ENCODE peak calls at places on chromosome 1, in five cellular contexts. M is erythroblast, Q is activated B cell treated with CpG ODN at 0.5 μM for 24 hours, O is mesendoderm, L is NCI-H1436. B is an unnamed sample.

GRCh38 chr1:212608956-212609700 is 567 bp downstream of the ATF3 start:
- DNase-seq in L (peak; percentile 51), Q (peak; percentile 55), M (peak; percentile 89), O (peak; percentile 75), B (no peak)

GRCh38 chr1:197912739-197913494 is 4.3 kb upstream of the LHX9 start:
- DNase-seq in O (no peak), Q (peak; percentile 14), M (no peak), L (no peak), B (no peak)

GRCh38 chr1:57867001-57867400 is 443.1 kb upstream of the DAB1 start:
- DNase-seq in Q (no peak), L (no peak), M (no peak), O (no peak), B (no peak)

GRCh38 chr1:197096137-197096536 is 29.1 kb upstream of the F13B start:
- DNase-seq in L (peak; percentile 37), O (no peak), Q (no peak), M (peak; percentile 17), B (no peak)

GRCh38 chr1:16231331-16232315 is 5.4 kb downstream of the CPLANE2 start:
- DNase-seq in M (no peak), Q (no peak), L (no peak), O (no peak), B (no peak)

GRCh38 chr1:221747840-221748239 is 6.0 kb upstream of the DUSP10 start:
- DNase-seq in Q (no peak), L (no peak), O (no peak), M (no peak), B (no peak)

GRCh38 chr1:116334015-116334547 is 39.0 kb upstream of the ATP1A1 start:
- DNase-seq in L (no peak), M (no peak), O (peak; percentile 28), Q (no peak), B (no peak)

GRCh38 chr1:159924791-159925712 is at the start of gene TAGLN2:
- DNase-seq in Q (peak; percentile 94), L (peak; percentile 80), O (peak; percentile 97), M (peak; percentile 89), B (peak; percentile 97)

GRCh38 chr1:245715291-245715701 is 560.5 kb downstream of the KIF26B start:
- DNase-seq in M (no peak), Q (no peak), O (no peak), L (peak; percentile 35), B (no peak)

GRCh38 chr1:47703981-47704596 is 266.2 kb downstream of the FOXD2 start:
- DNase-seq in L (peak; percentile 57), O (peak; percentile 20), Q (no peak), M (no peak), B (no peak)

GRCh38 chr1:40627987-40628902 is 37.2 kb downstream of the RIMS3 start:
- DNase-seq in Q (no peak), M (no peak), L (no peak), O (no peak), B (no peak)

GRCh38 chr1:55716151-55716550 is 501.0 kb upstream of the USP24 start:
- DNase-seq in L (no peak), O (no peak), M (no peak), Q (no peak), B (no peak)

GRCh38 chr1:213443415-213443814 is 392.4 kb downstream of the RPS6KC1 start:
- DNase-seq in Q (no peak), M (no peak), O (peak; percentile 23), L (no peak), B (no peak)

GRCh38 chr1:151416231-151416630 is 16.9 kb downstream of the PSMB4 start:
- DNase-seq in O (peak; percentile 58), L (no peak), Q (no peak), M (no peak), B (no peak)

GRCh38 chr1:2107586-2108212 is 57.5 kb downstream of the PRKCZ start:
- DNase-seq in O (no peak), Q (no peak), M (no peak), L (no peak), B (no peak)

GRCh38 chr1:205576011-205576410 is 55.8 kb downstream of the ELK4 start:
- DNase-seq in O (no peak), M (no peak), L (no peak), Q (no peak), B (no peak)

GRCh38 chr1:92989936-92990582 is 28.8 kb upstream of the DIPK1A start:
- DNase-seq in M (no peak), Q (no peak), O (no peak), L (no peak), B (no peak)

GRCh38 chr1:43414634-43415223 is 25.0 kb downstream of the SZT2 start:
- DNase-seq in L (peak; percentile 27), Q (peak; percentile 31), O (peak; percentile 89), M (peak; percentile 88), B (no peak)

GRCh38 chr1:241408170-241408569 is 51.2 kb upstream of the RGS7 start:
- DNase-seq in L (no peak), Q (no peak), M (peak; percentile 6), O (peak; percentile 61), B (no peak)

GRCh38 chr1:226222686-226223085 is 778 bp upstream of the MIXL1 start:
- DNase-seq in O (no peak), Q (no peak), L (no peak), M (no peak), B (no peak)

GRCh38 chr1:91774520-91775203 is 111.3 kb downstream of the TGFBR3 start:
- DNase-seq in L (no peak), M (no peak), O (no peak), Q (no peak), B (no peak)

GRCh38 chr1:91745649-91746383 is 140.1 kb downstream of the TGFBR3 start:
- DNase-seq in M (no peak), Q (no peak), L (no peak), O (no peak), B (no peak)

GRCh38 chr1:73359001-73359400 is 839.0 kb downstream of the LRRIQ3 start:
- DNase-seq in O (no peak), Q (no peak), M (no peak), L (no peak), B (no peak)

GRCh38 chr1:51551081-51551480 is 32.0 kb upstream of the EPS15 start:
- DNase-seq in Q (no peak), M (no peak), O (no peak), L (no peak), B (no peak)

GRCh38 chr1:92536593-92537332 is 50.0 kb upstream of the GFI1 start:
- DNase-seq in L (no peak), Q (no peak), O (no peak), M (no peak), B (no peak)

GRCh38 chr1:152252157-152252556 is 28.2 kb upstream of the HRNR start:
- DNase-seq in Q (no peak), O (no peak), M (no peak), L (no peak), B (no peak)

GRCh38 chr1:40267767-40268187 is 9.7 kb downstream of the ZMPSTE24 start:
- DNase-seq in Q (no peak), L (no peak), M (peak; percentile 16), O (no peak), B (no peak)

B was measured in vagina.